ENCODE peak calls at places on chromosomes 2 and 18, in four cellular contexts. V, T, N and O are unnamed samples.

GRCh38 chr18:48391863-48392262 is 17.3 kb downstream of the ZBTB7C start:
- DNase-seq in V (no peak), T (no peak), N (no peak), O (no peak)

GRCh38 chr2:85933753-85934594 is 45.2 kb upstream of the ST3GAL5 start:
- DNase-seq in V (no peak), T (no peak), N (no peak), O (no peak)

GRCh38 chr2:26721267-26722032 is 28.9 kb downstream of the KCNK3 start:
- DNase-seq in V (peak; percentile 80), T (peak; percentile 70), N (no peak), O (no peak)

GRCh38 chr18:48191494-48191893 is 217.7 kb downstream of the ZBTB7C start:
- DNase-seq in V (no peak), T (no peak), N (no peak), O (no peak)

GRCh38 chr2:207617011-207617671 is 8.1 kb downstream of the METTL21A start:
- DNase-seq in V (peak; percentile 64), T (no peak), N (no peak), O (no peak)

GRCh38 chr2:217988014-217988839 is 14.6 kb downstream of the TNS1 start:
- DNase-seq in V (peak; percentile 61), T (peak; percentile 58), N (no peak), O (peak; percentile 83)

GRCh38 chr2:177306550-177306949 is 42.0 kb upstream of the NFE2L2 start:
- DNase-seq in V (no peak), T (no peak), N (no peak), O (no peak)

GRCh38 chr2:176128172-176129012 is 1.1 kb upstream of the HOXD8 start:
- DNase-seq in V (no peak), T (no peak), N (no peak), O (no peak)

GRCh38 chr2:236355911-236356310 is 91.7 kb upstream of the ASB18 start:
- DNase-seq in V (no peak), T (no peak), N (no peak), O (no peak)

GRCh38 chr2:60438653-60439052 is 114.8 kb downstream of the BCL11A start:
- DNase-seq in V (no peak), T (no peak), N (no peak), O (no peak)

GRCh38 chr2:20365249-20365817 is 14.7 kb upstream of the PUM2 start:
- DNase-seq in V (peak; percentile 55), T (no peak), N (peak; percentile 95), O (no peak)

GRCh38 chr2:38039111-38039510 is 36.8 kb downstream of the CYP1B1 start:
- DNase-seq in V (no peak), T (no peak), N (no peak), O (no peak)

GRCh38 chr2:38692636-38693318 is 26.9 kb downstream of the GALM start:
- DNase-seq in V (no peak), T (peak; percentile 69), N (no peak), O (no peak)

GRCh38 chr18:62577748-62578147 is 54.9 kb downstream of the ZCCHC2 start:
- DNase-seq in V (no peak), T (no peak), N (no peak), O (no peak)

GRCh38 chr2:239024226-239024625 is 176.3 kb downstream of the TWIST2 start:
- DNase-seq in V (no peak), T (no peak), N (no peak), O (no peak)

GRCh38 chr2:180690611-180691010 is 289.8 kb upstream of the UBE2E3 start:
- DNase-seq in V (no peak), T (no peak), N (no peak), O (no peak)

GRCh38 chr2:144567745-144568144 is 47.8 kb upstream of the ZEB2 start:
- DNase-seq in V (no peak), T (no peak), N (no peak), O (no peak)

GRCh38 chr18:35197286-35197685 is 43.5 kb upstream of the ZNF397 start:
- DNase-seq in V (no peak), T (no peak), N (no peak), O (no peak)

GRCh38 chr2:75047189-75047812 is 88.9 kb downstream of the POLE4 start:
- DNase-seq in V (peak; percentile 12), T (peak; percentile 39), N (no peak), O (no peak)

GRCh38 chr18:27860011-27860410 is 316.9 kb downstream of the CDH2 start:
- DNase-seq in V (no peak), T (no peak), N (no peak), O (no peak)

GRCh38 chr2:186664644-186665043 is 29.2 kb upstream of the FAM171B start:
- DNase-seq in V (no peak), T (no peak), N (no peak), O (peak; percentile 46)

GRCh38 chr18:35019929-35020328 is 21.3 kb upstream of the MAPRE2 start:
- DNase-seq in V (no peak), T (no peak), N (no peak), O (no peak)

GRCh38 chr2:19288291-19288690 is 70.1 kb downstream of the OSR1 start:
- DNase-seq in V (no peak), T (no peak), N (no peak), O (no peak)

GRCh38 chr2:219294356-219295351 is 14.5 kb downstream of the PTPRN start:
- DNase-seq in V (peak; percentile 87), T (peak; percentile 80), N (peak; percentile 60), O (peak; percentile 100)

GRCh38 chr18:29644276-29644675 is 1398.3 kb downstream of the DSC3 start:
- DNase-seq in V (no peak), T (no peak), N (no peak), O (no peak)

GRCh38 chr2:137655812-137656211 is 308.5 kb upstream of the HNMT start:
- DNase-seq in V (no peak), T (no peak), N (no peak), O (no peak)

GRCh38 chr18:634551-635045 is 22.9 kb upstream of the TYMS start:
- DNase-seq in V (no peak), T (no peak), N (no peak), O (no peak)

GRCh38 chr2:99682280-99683060 is 192.7 kb upstream of the REV1 start:
- DNase-seq in V (no peak), T (no peak), N (no peak), O (no peak)

GRCh38 chr2:240599141-240599583 is 12.6 kb downstream of the CAPN10 start:
- DNase-seq in V (no peak), T (no peak), N (no peak), O (no peak)

GRCh38 chr2:25437881-25438662 is 96.3 kb upstream of the DNMT3A start:
- DNase-seq in V (no peak), T (no peak), N (no peak), O (no peak)

GRCh38 chr18:41391616-41392610 is 563.1 kb upstream of the PIK3C3 start:
- DNase-seq in V (peak; percentile 1), T (peak; percentile 47), N (no peak), O (peak; percentile 72)

GRCh38 chr2:138177693-138178092 is 213.4 kb downstream of the HNMT start:
- DNase-seq in V (no peak), T (no peak), N (no peak), O (no peak)

GRCh38 chr18:10785798-10786197 is 260.0 kb downstream of the NAPG start:
- DNase-seq in V (no peak), T (no peak), N (no peak), O (no peak)

GRCh38 chr2:188326669-188327301 is 35.1 kb downstream of the GULP1 start:
- DNase-seq in V (no peak), T (no peak), N (no peak), O (peak; percentile 30)

GRCh38 chr2:69741281-69742169 is at the start of gene ANXA4:
- DNase-seq in V (peak; percentile 93), T (peak; percentile 90), N (no peak), O (peak; percentile 88)

GRCh38 chr2:74290466-74291216 is 52.6 kb downstream of the SLC4A5 start:
- DNase-seq in V (no peak), T (no peak), N (peak; percentile 28), O (no peak)

GRCh38 chr2:18814387-18814786 is 225.0 kb upstream of the NT5C1B start:
- DNase-seq in V (no peak), T (no peak), N (no peak), O (no peak)

GRCh38 chr2:26519396-26519991 is 41.6 kb upstream of the OTOF start:
- DNase-seq in V (no peak), T (no peak), N (no peak), O (no peak)

GRCh38 chr2:236338495-236339184 is 74.4 kb upstream of the ASB18 start:
- DNase-seq in V (no peak), T (no peak), N (no peak), O (no peak)

GRCh38 chr2:200351815-200352214 is 45.3 kb downstream of the SPATS2L start:
- DNase-seq in V (no peak), T (no peak), N (no peak), O (no peak)
- TF ChIP-seq CHD2 in V (no peak), T (no peak), N (no peak), O (no peak)

GRCh38 chr2:84515788-84516187 is 510 bp upstream of the DNAH6 start:
- DNase-seq in V (no peak), T (no peak), N (no peak), O (no peak)

GRCh38 chr2:84519332-84519957 is 3.1 kb downstream of the DNAH6 start:
- DNase-seq in V (no peak), T (no peak), N (no peak), O (no peak)

GRCh38 chr2:84516234-84516986 is at the start of gene DNAH6:
- DNase-seq in V (peak; percentile 73), T (peak; percentile 73), N (no peak), O (peak; percentile 77)
- H3K4me3 ChIP-seq in V (peak within 1 kb of the TSS; percentile 49), T (peak within 1 kb of the TSS; percentile 50), N (no peak within 1 kb of the TSS), O (peak within 1 kb of the TSS; percentile 76)

DNA sequence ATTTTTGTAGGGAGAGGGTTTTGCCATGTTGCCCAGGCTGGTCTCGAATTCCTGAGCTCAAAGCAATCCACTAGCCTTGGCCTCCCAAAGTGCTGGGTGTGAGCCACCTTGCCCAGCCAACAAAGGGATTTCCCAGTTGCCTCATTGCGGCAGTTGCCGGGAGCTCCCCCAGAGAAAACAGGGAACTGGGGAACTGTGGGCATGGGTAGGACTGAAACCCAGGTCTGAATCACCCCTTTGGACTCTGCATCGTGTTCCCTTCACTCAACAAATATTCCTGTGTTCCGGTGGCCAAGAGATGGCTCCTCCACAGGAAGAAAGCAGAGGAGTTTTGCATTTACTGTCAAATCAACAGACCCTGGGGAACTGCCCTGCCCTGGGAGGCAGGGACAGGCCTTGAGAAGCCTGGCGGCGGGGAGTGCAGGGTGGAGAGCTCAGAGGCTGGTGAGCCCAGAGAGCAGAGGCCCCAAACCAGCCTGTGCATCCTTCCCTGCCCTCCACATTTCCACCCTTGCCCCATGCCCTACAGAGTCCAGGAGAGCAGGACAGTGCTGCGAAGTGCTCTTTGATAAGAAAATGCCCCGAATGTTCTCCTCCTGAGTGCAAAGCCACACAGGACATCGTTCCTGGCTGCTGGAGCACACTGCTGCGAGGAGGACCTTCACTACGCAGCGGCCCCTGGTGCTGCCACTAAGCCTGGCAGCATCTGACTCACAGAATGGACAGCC is 24.9 kb downstream of the MYO7B start:
- DNase-seq in V (no peak), T (peak; percentile 28), N (no peak), O (no peak)
- TF ChIP-seq USF2 in V (no peak), T (no peak), N (no peak), O (no peak)

DNA sequence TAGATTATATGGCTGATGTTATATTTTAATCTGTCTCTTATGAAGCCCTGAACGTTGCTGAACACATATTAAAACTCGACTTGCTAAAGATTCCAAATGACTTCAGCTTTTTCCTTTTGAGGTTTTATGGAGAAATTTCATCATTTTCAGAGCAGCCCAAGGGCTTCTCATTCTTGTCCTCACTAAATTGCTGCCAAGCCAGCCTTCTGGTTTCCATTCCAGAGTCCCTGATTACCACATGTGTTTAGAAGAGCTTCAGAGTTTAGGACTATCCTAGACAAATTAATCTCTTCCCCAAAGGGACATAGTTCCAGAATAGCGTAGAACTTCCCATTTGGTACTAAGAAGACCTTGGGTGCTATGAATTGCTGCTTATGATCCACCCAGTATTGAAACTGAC is 77.8 kb upstream of the CCDC195 start:
- DNase-seq in V (no peak), T (no peak), N (no peak), O (no peak)
- TF ChIP-seq CHD2 in V (no peak), T (no peak), N (no peak), O (no peak)